ENCODE peak calls at places on chromosomes 4 and X, in seven cellular contexts. H is lower lobe of right lung; D is Right ventricle myocardium inferior; K is GM12878; E is sciatic nerve; W is left lobe of liver; J is naive thymus-derived CD8-positive, alpha-beta T cell. S is an unnamed sample.

GRCh38 chr4:86531440-86531839 is 62.7 kb upstream of the PTPN13 start:
- ATAC-seq in E (no peak), W (no peak), H (no peak), D (no peak), K (no peak), J (no peak), S (no peak)

GRCh38 chr4:8378776-8379175 is 61.7 kb downstream of the ACOX3 start:
- ATAC-seq in E (no peak), H (no peak), D (no peak), J (no peak), K (no peak), W (no peak), S (no peak)

GRCh38 chr4:119037709-119038463 is 97.7 kb upstream of the MYOZ2 start:
- ATAC-seq in H (peak), W (no peak), J (no peak), E (peak), K (peak), D (no peak), S (peak)

GRCh38 chr4:149885896-149886295 is 70.3 kb upstream of the IQCM start:
- ATAC-seq in D (no peak), W (no peak), K (no peak), J (no peak), H (no peak), E (no peak), S (no peak)

GRCh38 chr4:102524691-102525090 is 23.5 kb downstream of the NFKB1 start:
- ATAC-seq in E (no peak), H (peak), W (no peak), D (no peak), K (no peak), J (no peak), S (no peak)

GRCh38 chr4:62709618-62710252 is 1509.6 kb downstream of the ADGRL3 start:
- ATAC-seq in K (peak), D (peak), W (peak), H (no peak), J (no peak), E (peak), S (no peak)

GRCh38 chr4:158020175-158020574 is 152.7 kb downstream of the GASK1B start:
- ATAC-seq in E (peak), D (peak), H (peak), W (no peak), K (no peak), J (no peak), S (no peak)

GRCh38 chr4:184807261-184807660 is 18.5 kb downstream of the ACSL1 start:
- ATAC-seq in W (no peak), D (no peak), J (no peak), K (no peak), E (no peak), H (no peak), S (no peak)

GRCh38 chrX:25277574-25277973 is 261.8 kb upstream of the ARX start:
- ATAC-seq in J (no peak), E (no peak), D (no peak), W (peak), K (no peak), H (no peak), S (no peak)

GRCh38 chr4:151409470-151410313 is 716 bp downstream of the FHIP1A start:
- ATAC-seq in H (peak), K (no peak), J (peak), W (peak), E (peak), D (no peak), S (no peak)

GRCh38 chr4:40264497-40264896 is 67.7 kb downstream of the RHOH start:
- ATAC-seq in E (peak), K (no peak), W (no peak), J (no peak), D (peak), H (peak), S (no peak)

GRCh38 chrX:16931855-16932254 is 14.6 kb upstream of the REPS2 start:
- ATAC-seq in H (no peak), E (no peak), W (no peak), K (no peak), D (no peak), J (no peak), S (peak)

GRCh38 chr4:6568689-6569332 is 6.2 kb upstream of the MAN2B2 start:
- ATAC-seq in W (no peak), H (no peak), E (no peak), D (no peak), J (no peak), K (no peak), S (no peak)

GRCh38 chrX:136650811-136651210 is 2.9 kb downstream of the CD40LG start:
- ATAC-seq in W (no peak), K (no peak), J (no peak), H (no peak), D (no peak), E (no peak), S (no peak)

GRCh38 chr4:149999485-150000074 is 78.7 kb upstream of the DCLK2 start:
- ATAC-seq in H (peak), J (no peak), W (peak), D (peak), K (peak), E (peak), S (no peak)

GRCh38 chr4:172996571-172997216 is 171.9 kb upstream of the GALNT7 start:
- ATAC-seq in K (peak), D (no peak), W (no peak), J (no peak), E (no peak), H (no peak), S (no peak)

GRCh38 chr4:54784188-54784671 is 126.5 kb downstream of the KIT start:
- ATAC-seq in J (no peak), W (peak), K (no peak), H (peak), D (peak), E (peak), S (no peak)

GRCh38 chr4:122583906-122584305 is 37.0 kb downstream of the IL21 start:
- ATAC-seq in H (no peak), D (no peak), J (no peak), K (no peak), W (no peak), E (peak), S (no peak)

GRCh38 chr4:38581708-38582107 is 82.3 kb upstream of the KLF3 start:
- ATAC-seq in E (no peak), D (no peak), K (no peak), W (no peak), J (no peak), H (no peak), S (no peak)

GRCh38 chrX:17732138-17732783 is 5.0 kb upstream of the SCML1 start:
- ATAC-seq in W (no peak), J (no peak), D (no peak), K (no peak), E (no peak), H (no peak), S (no peak)

GRCh38 chr4:836781-837301 is 10.9 kb upstream of the CPLX1 start:
- ATAC-seq in W (no peak), E (no peak), D (no peak), K (no peak), H (no peak), J (no peak), S (no peak)

GRCh38 chr4:84661191-84661944 is 78.4 kb downstream of the CDS1 start:
- ATAC-seq in H (no peak), K (no peak), W (no peak), D (no peak), J (no peak), E (no peak), S (no peak)

GRCh38 chr4:54746228-54746627 is 88.5 kb downstream of the KIT start:
- ATAC-seq in J (no peak), E (no peak), W (no peak), H (no peak), D (no peak), K (no peak), S (no peak)

GRCh38 chr4:38412137-38412536 is 251.9 kb upstream of the KLF3 start:
- ATAC-seq in W (peak), E (peak), J (no peak), H (no peak), D (no peak), K (no peak), S (no peak)

GRCh38 chrX:69060631-69061408 is 104.4 kb downstream of the PJA1 start:
- ATAC-seq in J (no peak), H (peak), E (peak), W (peak), K (no peak), D (peak), S (no peak)

S was measured in activated CD4-positive, CD25-positive, alpha-beta regulatory T cell treated with anti-CD3 and anti-CD28 coated beads, Interleukin-2, amount 50 U/mL, for 24 hours.